ENCODE peak calls at places on chromosomes 16 and 17, in seven cellular contexts. D is fibroblast of mammary gland, V is bronchial epithelial cell, E is PC-3, N is A673, S is HFF-Myc, M is left lung. P is an unnamed sample.

GRCh38 chr17:4966844-4967538 is 626 bp downstream of the SPAG7 start:
- DNase-seq in D (peak), V (peak), E (peak), N (peak), S (peak), M (peak), P (peak)

GRCh38 chr16:73145166-73145565 is 97.2 kb upstream of the ZFHX3 start:
- DNase-seq in D (no peak), V (no peak), E (no peak), N (no peak), S (no peak), M (no peak), P (no peak)

GRCh38 chr17:4476017-4476416 is 22.7 kb upstream of the SPNS2 start:
- DNase-seq in D (no peak), V (no peak), E (no peak), N (no peak), S (no peak), M (no peak), P (no peak)

GRCh38 chr16:49649013-49649785 is 206.7 kb downstream of the ZNF423 start:
- DNase-seq in D (peak), V (peak), E (peak), N (no peak), S (no peak), M (no peak), P (peak)

GRCh38 chr17:57606111-57606875 is 138.8 kb downstream of the CCDC182 start:
- DNase-seq in D (no peak), V (no peak), E (no peak), N (no peak), S (no peak), M (no peak), P (no peak)

GRCh38 chr17:39222151-39222550 is 3.6 kb downstream of the STAC2 start:
- DNase-seq in D (no peak), V (no peak), E (no peak), N (no peak), S (no peak), M (no peak), P (no peak)

GRCh38 chr17:12133183-12133582 is 112.5 kb downstream of the MAP2K4 start:
- DNase-seq in D (no peak), V (no peak), E (no peak), N (no peak), S (no peak), M (no peak), P (no peak)

GRCh38 chr16:30585022-30585399 is 486 bp downstream of the ZNF785 start:
- DNase-seq in D (peak), V (peak), E (peak), N (peak), S (no peak), M (no peak), P (no peak)

GRCh38 chr16:68084504-68085258 is 489 bp upstream of the NFATC3 start:
- DNase-seq in D (peak), V (peak), E (no peak), N (peak), S (peak), M (peak), P (no peak)

GRCh38 chr17:28745777-28746473 is 2.1 kb downstream of the TRAF4 start:
- DNase-seq in D (no peak), V (peak), E (peak), N (peak), S (no peak), M (peak), P (no peak)

GRCh38 chr17:28717578-28718316 is at the start of gene RAB34:
- DNase-seq in D (peak), V (peak), E (peak), N (peak), S (no peak), M (peak), P (peak)

GRCh38 chr16:4888428-4889135 is 41.3 kb downstream of the UBN1 start:
- DNase-seq in D (no peak), V (no peak), E (no peak), N (no peak), S (no peak), M (no peak), P (no peak)

DNA sequence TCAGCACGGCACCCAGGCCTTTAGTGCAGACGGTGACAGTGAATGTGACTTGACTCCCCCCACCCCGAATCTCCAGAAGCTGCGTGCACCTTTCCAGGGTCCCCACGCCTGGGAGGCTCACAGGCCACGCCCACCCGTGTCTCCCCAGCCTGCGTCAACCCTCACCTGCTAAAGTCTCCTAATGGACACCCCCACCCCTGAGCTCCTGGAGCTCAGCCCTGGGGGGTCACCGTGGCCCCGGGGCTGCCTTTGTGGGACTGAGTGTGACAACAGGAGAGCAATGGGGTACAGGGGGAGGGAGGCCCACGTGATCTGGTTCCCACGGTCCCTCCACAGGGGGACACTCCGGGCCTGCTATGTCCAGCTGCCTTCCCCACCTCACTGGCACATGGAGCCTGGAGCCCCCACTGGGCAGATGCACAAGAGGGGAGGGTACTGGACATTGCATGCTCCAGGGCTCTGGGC is 7.4 kb upstream of the FASN start:
- DNase-seq in D (no peak), V (no peak), E (no peak), N (no peak), S (no peak), M (no peak), P (no peak)
- H3K4me3 ChIP-seq in D (no peak), V (peak), E (no peak), N (no peak), S (no peak), M (peak), P (no peak)

GRCh38 chr16:69727916-69728270 is 1.5 kb upstream of the NQO1 start:
- DNase-seq in D (no peak), V (no peak), E (peak), N (peak), S (no peak), M (peak), P (no peak)
- H3K4me3 ChIP-seq in D (no peak), V (no peak), E (peak), N (peak), S (no peak), M (peak), P (no peak)

GRCh38 chr16:89392881-89393730 is 97.3 kb downstream of the ANKRD11 start:
- DNase-seq in D (no peak), V (no peak), E (no peak), N (no peak), S (no peak), M (no peak), P (no peak)
- H3K4me3 ChIP-seq in D (no peak), V (no peak), E (no peak), N (no peak), S (no peak), M (no peak), P (no peak)

GRCh38 chr17:2123467-2124251 is 68.8 kb downstream of the HIC1 start:
- DNase-seq in D (peak), V (peak), E (no peak), N (no peak), S (no peak), M (no peak), P (no peak)
- H3K4me3 ChIP-seq in D (no peak), V (no peak), E (no peak), N (no peak), S (no peak), M (no peak), P (no peak)

DNA sequence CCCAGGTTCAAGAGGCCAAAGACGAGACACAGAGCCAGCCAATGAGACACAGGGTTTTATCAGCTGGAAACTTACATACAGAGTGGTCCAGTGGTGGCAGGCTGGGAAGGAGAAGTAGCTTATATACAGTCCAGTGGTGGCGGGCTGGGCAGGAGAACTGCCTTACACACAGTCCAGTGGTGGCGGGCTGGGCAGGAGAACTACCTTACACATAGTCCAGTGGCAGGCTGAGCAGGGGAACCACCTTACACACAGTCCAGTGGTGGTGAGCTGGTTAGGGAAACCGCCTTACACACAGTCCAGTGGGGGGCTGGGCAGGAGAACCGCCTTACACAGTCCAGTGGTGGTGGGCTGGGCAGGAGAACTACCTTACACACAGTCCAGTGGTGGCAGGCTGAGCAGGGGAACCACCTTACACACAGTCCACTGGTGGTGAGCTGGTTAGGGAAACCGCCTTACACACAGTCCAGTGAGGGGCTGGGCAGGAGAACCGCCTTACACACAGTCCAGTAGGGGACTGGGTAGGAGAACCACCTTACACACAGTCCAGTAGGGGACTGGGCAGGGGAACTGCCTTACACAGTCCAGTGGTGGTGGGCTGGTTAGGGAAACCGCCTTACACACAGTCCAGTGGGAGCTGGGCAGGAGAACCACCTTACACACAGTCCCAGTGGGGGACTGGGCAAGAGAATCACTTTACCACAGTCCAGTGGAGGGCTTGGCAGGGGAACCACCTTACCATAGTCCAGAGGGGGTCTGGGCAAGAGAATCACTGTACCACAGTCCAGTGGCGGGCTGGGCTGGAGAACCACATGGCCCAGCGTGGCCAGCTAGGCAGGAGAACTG is 90.9 kb downstream of the GAS7 start:
- DNase-seq in D (no peak), V (no peak), E (no peak), N (no peak), S (no peak), M (peak), P (no peak)
- H3K4me3 ChIP-seq in D (no peak), V (no peak), E (no peak), N (no peak), S (no peak), M (no peak), P (no peak)

P was measured in astrocyte of the cerebellum.